ENCODE peak calls at places on chromosomes 5 and 9, in five cellular contexts. One of them, this sample, is unnamed.

GRCh38 chr5:56288880-56289601 is 55.9 kb upstream of the ANKRD55 start:
- DNase-seq in SK-N-SH: no peak
- DNase-seq in IMR-90: no peak
- DNase-seq in DND-41: no peak
- DNase-seq in OCI-LY7: no peak
- DNase-seq in this sample: no peak

GRCh38 chr9:128456613-128457061 is 831 bp downstream of the ODF2 start:
- DNase-seq in SK-N-SH: peak
- DNase-seq in IMR-90: peak
- DNase-seq in DND-41: peak
- DNase-seq in OCI-LY7: peak
- DNase-seq in this sample: peak

GRCh38 chr5:135978212-135978631 is 23.4 kb upstream of the LECT2 start:
- DNase-seq in SK-N-SH: no peak
- DNase-seq in IMR-90: no peak
- DNase-seq in DND-41: no peak
- DNase-seq in OCI-LY7: no peak
- DNase-seq in this sample: no peak

GRCh38 chr9:120692901-120693573 is 21.2 kb downstream of the MEGF9 start:
- DNase-seq in SK-N-SH: no peak
- DNase-seq in IMR-90: peak
- DNase-seq in DND-41: no peak
- DNase-seq in OCI-LY7: peak
- DNase-seq in this sample: no peak

GRCh38 chr9:113886003-113886324 is 9.9 kb downstream of the ZNF618 start:
- DNase-seq in SK-N-SH: no peak
- DNase-seq in IMR-90: peak
- DNase-seq in DND-41: no peak
- DNase-seq in OCI-LY7: no peak
- DNase-seq in this sample: no peak

GRCh38 chr5:154031923-154032489 is 6.7 kb downstream of the FAM114A2 start:
- DNase-seq in SK-N-SH: no peak
- DNase-seq in IMR-90: no peak
- DNase-seq in DND-41: no peak
- DNase-seq in OCI-LY7: no peak
- DNase-seq in this sample: no peak

GRCh38 chr9:106920701-106921283 is 57.8 kb downstream of the ZNF462 start:
- DNase-seq in SK-N-SH: no peak
- DNase-seq in IMR-90: peak
- DNase-seq in DND-41: no peak
- DNase-seq in OCI-LY7: no peak
- DNase-seq in this sample: no peak

GRCh38 chr5:68333649-68334549 is 118.3 kb downstream of the PIK3R1 start:
- DNase-seq in SK-N-SH: no peak
- DNase-seq in IMR-90: peak
- DNase-seq in DND-41: no peak
- DNase-seq in OCI-LY7: no peak
- DNase-seq in this sample: no peak

GRCh38 chr5:76256116-76256889 is 146.8 kb upstream of the IQGAP2 start:
- DNase-seq in SK-N-SH: peak
- DNase-seq in IMR-90: peak
- DNase-seq in DND-41: peak
- DNase-seq in OCI-LY7: peak
- DNase-seq in this sample: peak

GRCh38 chr5:92653730-92654461 is 927.1 kb downstream of the NR2F1-AS1 start:
- DNase-seq in SK-N-SH: no peak
- DNase-seq in IMR-90: no peak
- DNase-seq in DND-41: no peak
- DNase-seq in OCI-LY7: no peak
- DNase-seq in this sample: no peak

GRCh38 chr5:8831251-8831650 is 714.6 kb downstream of the SEMA5A start:
- DNase-seq in SK-N-SH: no peak
- DNase-seq in IMR-90: no peak
- DNase-seq in DND-41: no peak
- DNase-seq in OCI-LY7: no peak
- DNase-seq in this sample: no peak

GRCh38 chr9:4639420-4639819 is 22.7 kb upstream of the PLPP6 start:
- DNase-seq in SK-N-SH: no peak
- DNase-seq in IMR-90: no peak
- DNase-seq in DND-41: no peak
- DNase-seq in OCI-LY7: no peak
- DNase-seq in this sample: no peak

GRCh38 chr5:342501-343460 is 21.3 kb downstream of the AHRR start:
- DNase-seq in SK-N-SH: no peak
- DNase-seq in IMR-90: no peak
- DNase-seq in DND-41: no peak
- DNase-seq in OCI-LY7: no peak
- DNase-seq in this sample: no peak

GRCh38 chr5:77322406-77322805 is 111.9 kb downstream of the PDE8B start:
- DNase-seq in SK-N-SH: no peak
- DNase-seq in IMR-90: no peak
- DNase-seq in DND-41: no peak
- DNase-seq in OCI-LY7: no peak
- DNase-seq in this sample: no peak

GRCh38 chr5:179256229-179257189 is 88.8 kb downstream of the ADAMTS2 start:
- DNase-seq in SK-N-SH: peak
- DNase-seq in IMR-90: no peak
- DNase-seq in DND-41: no peak
- DNase-seq in OCI-LY7: no peak
- DNase-seq in this sample: no peak

GRCh38 chr9:75907329-75907728 is 16.9 kb downstream of the PCSK5 start:
- DNase-seq in SK-N-SH: no peak
- DNase-seq in IMR-90: peak
- DNase-seq in DND-41: no peak
- DNase-seq in OCI-LY7: no peak
- DNase-seq in this sample: no peak

GRCh38 chr5:123387313-123387712 is 35.9 kb downstream of the CEP120 start:
- DNase-seq in SK-N-SH: no peak
- DNase-seq in IMR-90: peak
- DNase-seq in DND-41: no peak
- DNase-seq in OCI-LY7: no peak
- DNase-seq in this sample: no peak

GRCh38 chr9:6590772-6591384 is 54.7 kb downstream of the GLDC start:
- DNase-seq in SK-N-SH: no peak
- DNase-seq in IMR-90: no peak
- DNase-seq in DND-41: no peak
- DNase-seq in OCI-LY7: no peak
- DNase-seq in this sample: no peak

GRCh38 chr5:84433461-84433860 is 48.8 kb upstream of the EDIL3 start:
- DNase-seq in SK-N-SH: no peak
- DNase-seq in IMR-90: peak
- DNase-seq in DND-41: no peak
- DNase-seq in OCI-LY7: no peak
- DNase-seq in this sample: no peak

GRCh38 chr9:14652729-14653377 is 40.4 kb downstream of the ZDHHC21 start:
- DNase-seq in SK-N-SH: peak
- DNase-seq in IMR-90: peak
- DNase-seq in DND-41: no peak
- DNase-seq in OCI-LY7: peak
- DNase-seq in this sample: no peak

GRCh38 chr5:28234356-28234968 is 1196.1 kb upstream of the CDH9 start:
- DNase-seq in SK-N-SH: no peak
- DNase-seq in IMR-90: no peak
- DNase-seq in DND-41: no peak
- DNase-seq in OCI-LY7: no peak
- DNase-seq in this sample: no peak

GRCh38 chr9:34381323-34381722 is 4.6 kb upstream of the MYORG start:
- DNase-seq in SK-N-SH: no peak
- DNase-seq in IMR-90: no peak
- DNase-seq in DND-41: no peak
- DNase-seq in OCI-LY7: peak
- DNase-seq in this sample: no peak

GRCh38 chr9:125428060-125428481 is 166.4 kb downstream of the GAPVD1 start:
- DNase-seq in SK-N-SH: peak
- DNase-seq in IMR-90: no peak
- DNase-seq in DND-41: peak
- DNase-seq in OCI-LY7: peak
- DNase-seq in this sample: peak

GRCh38 chr5:36657563-36657995 is 51.2 kb downstream of the SLC1A3 start:
- DNase-seq in SK-N-SH: no peak
- DNase-seq in IMR-90: peak
- DNase-seq in DND-41: no peak
- DNase-seq in OCI-LY7: no peak
- DNase-seq in this sample: no peak

GRCh38 chr9:1337169-1337568 is 287.0 kb downstream of the DMRT2 start:
- DNase-seq in SK-N-SH: no peak
- DNase-seq in IMR-90: no peak
- DNase-seq in DND-41: no peak
- DNase-seq in OCI-LY7: no peak
- DNase-seq in this sample: no peak

GRCh38 chr5:125411163-125412050 is 665.0 kb upstream of the ZNF608 start:
- DNase-seq in SK-N-SH: no peak
- DNase-seq in IMR-90: peak
- DNase-seq in DND-41: no peak
- DNase-seq in OCI-LY7: peak
- DNase-seq in this sample: peak

GRCh38 chr5:125412561-125413535 is 666.4 kb upstream of the ZNF608 start:
- DNase-seq in SK-N-SH: peak
- DNase-seq in IMR-90: peak
- DNase-seq in DND-41: no peak
- DNase-seq in OCI-LY7: peak
- DNase-seq in this sample: no peak

GRCh38 chr5:125413861-125414260 is 667.4 kb upstream of the ZNF608 start:
- DNase-seq in SK-N-SH: no peak
- DNase-seq in IMR-90: no peak
- DNase-seq in DND-41: no peak
- DNase-seq in OCI-LY7: no peak
- DNase-seq in this sample: no peak

GRCh38 chr5:125410501-125411162 is 664.2 kb upstream of the ZNF608 start:
- DNase-seq in SK-N-SH: peak
- DNase-seq in IMR-90: peak
- DNase-seq in DND-41: no peak
- DNase-seq in OCI-LY7: no peak
- DNase-seq in this sample: no peak

GRCh38 chr5:125412051-125412560 is 665.7 kb upstream of the ZNF608 start:
- DNase-seq in SK-N-SH: no peak
- DNase-seq in IMR-90: no peak
- DNase-seq in DND-41: no peak
- DNase-seq in OCI-LY7: peak
- DNase-seq in this sample: peak
- H3K4me2 ChIP-seq in SK-N-SH: peak
- H3K4me2 ChIP-seq in IMR-90: peak
- H3K4me2 ChIP-seq in DND-41: no peak
- H3K4me2 ChIP-seq in OCI-LY7: peak
- H3K4me2 ChIP-seq in this sample: peak

GRCh38 chr5:78507531-78507930 is 141.0 kb downstream of the LHFPL2 start:
- DNase-seq in SK-N-SH: no peak
- DNase-seq in IMR-90: no peak
- DNase-seq in DND-41: no peak
- DNase-seq in OCI-LY7: no peak
- DNase-seq in this sample: no peak

GRCh38 chr5:78506296-78507049 is 142.1 kb downstream of the LHFPL2 start:
- DNase-seq in SK-N-SH: peak
- DNase-seq in IMR-90: peak
- DNase-seq in DND-41: no peak
- DNase-seq in OCI-LY7: no peak
- DNase-seq in this sample: no peak

GRCh38 chr5:78509145-78509865 is 139.3 kb downstream of the LHFPL2 start:
- DNase-seq in SK-N-SH: no peak
- DNase-seq in IMR-90: no peak
- DNase-seq in DND-41: no peak
- DNase-seq in OCI-LY7: no peak
- DNase-seq in this sample: no peak

GRCh38 chr5:78509884-78510769 is 138.4 kb downstream of the LHFPL2 start:
- DNase-seq in SK-N-SH: no peak
- DNase-seq in IMR-90: no peak
- DNase-seq in DND-41: peak
- DNase-seq in OCI-LY7: peak
- DNase-seq in this sample: peak

DNA sequence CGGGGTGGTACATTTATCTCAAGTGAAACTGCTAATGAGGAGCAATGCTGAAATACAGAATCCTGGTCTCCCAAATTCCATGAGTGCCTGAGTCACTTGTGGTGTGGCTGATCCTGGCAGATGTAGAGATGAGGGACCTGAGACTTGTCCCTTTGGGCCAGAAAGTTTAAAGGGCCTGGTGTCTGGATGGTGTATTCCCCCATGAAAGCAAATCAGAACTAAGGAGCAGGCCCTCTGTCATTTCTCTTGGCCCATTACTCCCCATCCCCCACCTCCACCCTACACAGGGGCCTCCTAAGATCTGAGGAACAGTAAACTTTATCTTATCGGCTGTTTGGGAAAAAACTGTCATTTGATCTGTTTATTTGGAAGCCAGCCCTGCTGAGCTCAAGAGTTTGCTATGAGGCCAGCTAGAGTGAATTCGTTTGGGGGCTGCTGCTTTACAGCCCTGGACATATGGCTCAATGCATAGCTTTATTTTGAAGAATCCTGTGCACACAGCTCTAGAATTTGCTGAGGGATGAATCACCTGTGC is 140.3 kb downstream of the LHFPL2 start:
- DNase-seq in SK-N-SH: no peak
- DNase-seq in IMR-90: peak
- DNase-seq in DND-41: no peak
- DNase-seq in OCI-LY7: no peak
- DNase-seq in this sample: no peak
- H3K4me3 ChIP-seq in SK-N-SH: no peak
- H3K4me3 ChIP-seq in IMR-90: no peak
- H3K4me3 ChIP-seq in DND-41: no peak
- H3K4me3 ChIP-seq in OCI-LY7: no peak
- H3K4me3 ChIP-seq in this sample: no peak

DNA sequence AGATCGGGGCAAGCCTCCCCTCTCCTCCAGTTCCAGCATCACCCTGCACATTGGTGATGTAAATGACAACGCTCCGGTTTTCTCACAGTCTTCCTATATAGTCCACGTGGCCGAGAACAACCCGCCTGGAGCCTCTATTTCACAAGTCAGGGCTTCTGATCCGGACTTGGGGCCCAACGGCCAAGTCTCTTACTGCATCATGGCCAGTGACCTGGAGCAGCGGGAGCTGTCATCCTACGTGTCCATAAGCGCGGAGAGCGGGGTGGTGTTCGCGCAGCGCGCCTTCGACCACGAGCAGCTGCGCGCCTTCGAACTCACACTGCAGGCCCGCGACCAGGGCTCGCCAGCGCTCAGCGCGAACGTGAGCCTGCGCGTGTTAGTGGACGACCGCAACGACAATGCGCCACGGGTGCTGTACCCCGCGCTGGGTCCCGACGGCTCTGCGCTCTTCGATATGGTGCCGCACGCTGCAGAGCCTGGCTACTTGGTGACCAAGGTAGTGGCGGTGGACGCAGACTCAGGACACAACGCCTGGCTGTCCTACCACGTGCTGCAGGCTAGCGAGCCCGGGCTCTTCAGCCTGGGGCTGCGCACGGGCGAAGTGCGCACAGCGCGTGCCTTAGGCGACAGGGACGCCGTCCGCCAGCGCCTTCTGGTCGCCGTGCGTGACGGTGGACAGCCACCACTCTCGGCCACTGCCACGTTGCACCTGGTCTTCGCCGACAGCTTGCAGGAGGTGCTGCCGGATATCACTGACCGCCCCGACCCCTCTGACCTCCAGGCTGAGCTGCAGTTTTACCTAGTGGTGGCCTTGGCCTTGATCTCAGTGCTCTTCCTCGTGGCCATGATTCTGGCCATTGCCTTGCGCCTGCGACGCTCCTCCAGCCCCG is 1.9 kb downstream of the PCDHGB4 start:
- DNase-seq in SK-N-SH: no peak
- DNase-seq in IMR-90: no peak
- DNase-seq in DND-41: no peak
- DNase-seq in OCI-LY7: no peak
- DNase-seq in this sample: no peak
- H3K4me2 ChIP-seq in SK-N-SH: no peak
- H3K4me2 ChIP-seq in IMR-90: no peak
- H3K4me2 ChIP-seq in DND-41: no peak
- H3K4me2 ChIP-seq in OCI-LY7: no peak
- H3K4me2 ChIP-seq in this sample: no peak

GRCh38 chr5:42807722-42808447 is 3.8 kb downstream of the SELENOP start:
- DNase-seq in SK-N-SH: no peak
- DNase-seq in IMR-90: peak
- DNase-seq in DND-41: no peak
- DNase-seq in OCI-LY7: no peak
- DNase-seq in this sample: no peak
- H3K4me3 ChIP-seq in SK-N-SH: no peak
- H3K4me3 ChIP-seq in IMR-90: no peak
- H3K4me3 ChIP-seq in DND-41: no peak
- H3K4me3 ChIP-seq in OCI-LY7: no peak
- H3K4me3 ChIP-seq in this sample: no peak

This sample was measured in MM.1S.